ENCODE peak calls at places on chromosomes 12 and 14, in ten cellular contexts. F, R, D, Y, H, A, B, T, L and U are unnamed samples.

GRCh38 chr12:56866493-56866892 is 67.7 kb downstream of the SDR9C7 start:
- DNase-seq in F (no peak), R (no peak), D (no peak), Y (no peak), H (no peak), A (no peak), B (no peak), T (no peak), L (no peak), U (no peak)

GRCh38 chr12:65643595-65644386 is 180.5 kb upstream of the HMGA2 start:
- DNase-seq in F (no peak), R (no peak), D (no peak), Y (no peak), H (no peak), A (no peak), B (no peak), T (no peak), L (no peak), U (no peak)

GRCh38 chr14:23551266-23552028 is at the start of gene ZFHX2:
- DNase-seq in F (peak; percentile 95), R (no peak), D (no peak), Y (peak; percentile 67), H (peak; percentile 92), A (no peak), B (peak; percentile 92), T (peak; percentile 95), L (peak; percentile 91), U (peak; percentile 87)

GRCh38 chr12:89529738-89530137 is 3.9 kb upstream of the POC1B start:
- DNase-seq in F (peak; percentile 30), R (no peak), D (no peak), Y (no peak), H (peak; percentile 42), A (no peak), B (no peak), T (no peak), L (peak; percentile 69), U (no peak)

GRCh38 chr12:77923882-77924281 is 93.2 kb downstream of the NAV3 start:
- DNase-seq in F (no peak), R (no peak), D (no peak), Y (no peak), H (no peak), A (no peak), B (no peak), T (no peak), L (no peak), U (no peak)

GRCh38 chr14:101889898-101890297 is 74.5 kb upstream of the DYNC1H1 start:
- DNase-seq in F (no peak), R (no peak), D (no peak), Y (no peak), H (no peak), A (no peak), B (no peak), T (no peak), L (no peak), U (no peak)

GRCh38 chr12:6927999-6928702 is 392 bp downstream of the ATN1 start:
- DNase-seq in F (peak; percentile 47), R (no peak), D (no peak), Y (no peak), H (no peak), A (no peak), B (no peak), T (peak; percentile 84), L (peak; percentile 78), U (no peak)

GRCh38 chr12:51620448-51620847 is 29.4 kb downstream of the SCN8A start:
- DNase-seq in F (no peak), R (no peak), D (no peak), Y (no peak), H (no peak), A (no peak), B (no peak), T (no peak), L (no peak), U (no peak)

GRCh38 chr12:66590276-66590675 is 88.6 kb downstream of the GRIP1 start:
- DNase-seq in F (no peak), R (no peak), D (no peak), Y (no peak), H (no peak), A (no peak), B (no peak), T (no peak), L (no peak), U (no peak)

GRCh38 chr14:54651018-54651351 is 84.1 kb downstream of the SAMD4A start:
- DNase-seq in F (no peak), R (no peak), D (no peak), Y (no peak), H (no peak), A (no peak), B (no peak), T (no peak), L (no peak), U (no peak)

GRCh38 chr14:105475269-105475915 is 771 bp downstream of the CRIP2 start:
- DNase-seq in F (peak; percentile 44), R (no peak), D (no peak), Y (no peak), H (no peak), A (no peak), B (no peak), T (no peak), L (no peak), U (no peak)

GRCh38 chr14:105473677-105474477 is 744 bp upstream of the CRIP2 start:
- DNase-seq in F (peak; percentile 96), R (peak; percentile 92), D (no peak), Y (peak; percentile 66), H (peak; percentile 77), A (peak; percentile 94), B (peak; percentile 96), T (peak; percentile 89), L (peak; percentile 85), U (peak; percentile 85)

GRCh38 chr14:105473033-105473676 is 1.5 kb upstream of the CRIP2 start:
- DNase-seq in F (no peak), R (no peak), D (no peak), Y (no peak), H (no peak), A (no peak), B (no peak), T (no peak), L (peak; percentile 81), U (no peak)

GRCh38 chr14:105475916-105476845 is 1.6 kb downstream of the CRIP2 start:
- DNase-seq in F (peak; percentile 55), R (no peak), D (no peak), Y (no peak), H (peak; percentile 57), A (no peak), B (no peak), T (peak; percentile 90), L (peak; percentile 86), U (peak; percentile 73)

GRCh38 chr14:105474478-105475268 is at the start of gene CRIP2:
- DNase-seq in F (peak; percentile 62), R (no peak), D (no peak), Y (no peak), H (no peak), A (no peak), B (peak; percentile 73), T (no peak), L (peak; percentile 91), U (no peak)
- TF ChIP-seq POLR2AphosphoS5 in F (no peak), R (no peak), D (no peak), Y (no peak), H (no peak), A (no peak), B (no peak), T (no peak), L (no peak), U (peak; percentile 4)

DNA sequence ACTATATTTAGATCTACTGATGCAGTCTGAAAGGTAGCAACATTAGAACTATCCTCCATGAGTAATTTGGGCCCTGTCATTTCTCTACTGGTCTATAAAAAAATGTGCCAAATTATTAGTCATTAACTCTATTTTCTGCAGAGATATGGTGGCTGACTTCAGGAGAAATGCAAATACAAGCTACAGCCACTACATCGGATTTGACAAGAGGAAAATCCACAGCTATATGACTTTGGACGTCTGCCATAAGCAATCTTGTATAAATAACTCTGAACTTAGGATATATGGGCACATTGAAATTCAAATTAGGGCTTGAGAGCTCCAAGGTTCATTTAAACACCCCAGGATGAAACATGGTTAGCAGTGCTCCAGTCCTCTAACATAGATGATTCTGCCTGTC is 983.0 kb upstream of the LRFN5 start:
- DNase-seq in F (no peak), R (no peak), D (no peak), Y (no peak), H (no peak), A (no peak), B (no peak), T (no peak), L (no peak), U (no peak)
- TF ChIP-seq POLR2AphosphoS5 in F (no peak), R (no peak), D (no peak), Y (no peak), H (no peak), A (no peak), B (no peak), T (no peak), L (no peak), U (no peak)

DNA sequence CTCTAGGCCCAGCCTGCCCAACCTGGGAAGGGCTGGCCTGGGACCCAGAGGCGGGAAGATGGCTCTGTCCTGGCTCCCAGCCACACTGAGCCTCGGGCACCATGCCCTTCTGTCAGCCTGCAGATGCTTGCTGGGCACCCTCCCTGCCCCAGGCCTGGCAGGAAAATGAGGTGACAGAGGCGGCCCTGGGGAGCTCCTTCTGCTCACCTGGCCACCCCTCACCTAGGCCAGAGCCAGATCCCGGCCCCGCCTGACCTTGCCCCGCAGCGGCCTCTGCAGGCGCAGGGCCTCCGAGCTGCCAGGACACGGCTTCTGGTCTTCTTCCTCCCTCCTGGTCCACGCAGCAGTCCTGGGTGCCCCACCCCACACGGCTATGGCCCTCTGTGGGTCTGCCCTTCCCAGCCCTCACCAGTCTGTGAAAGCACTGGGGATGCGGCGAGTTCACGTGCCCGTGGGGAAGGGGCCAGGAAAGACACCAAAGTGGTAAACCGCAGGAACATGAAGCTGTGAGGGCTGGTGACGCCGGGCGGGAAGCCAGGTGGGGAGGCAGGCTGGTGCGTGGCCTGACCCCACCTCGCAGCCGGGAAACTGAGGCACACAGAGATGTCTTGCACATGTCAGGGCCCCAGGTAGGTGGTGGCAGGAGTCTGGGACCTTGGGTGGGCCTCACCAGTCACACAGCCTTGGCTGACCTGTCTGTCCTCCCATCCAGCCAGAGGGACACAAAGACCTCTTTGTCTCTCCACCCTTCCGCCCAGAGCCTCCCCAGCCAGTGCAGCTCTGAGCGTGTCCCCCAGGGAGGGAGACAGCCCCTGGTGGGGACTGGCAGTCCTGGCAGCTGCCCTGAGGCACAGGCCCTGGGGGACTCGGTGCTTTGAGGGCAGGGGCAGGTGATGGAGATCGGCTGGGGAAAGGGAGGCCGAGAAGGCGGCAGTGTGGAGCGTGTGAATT is 12.8 kb downstream of the BAG5 start:
- DNase-seq in F (no peak), R (peak; percentile 89), D (no peak), Y (no peak), H (peak; percentile 89), A (no peak), B (no peak), T (peak; percentile 72), L (peak; percentile 38), U (no peak)
- TF ChIP-seq POLR2AphosphoS5 in F (no peak), R (no peak), D (no peak), Y (no peak), H (no peak), A (no peak), B (no peak), T (no peak), L (no peak), U (no peak)

DNA sequence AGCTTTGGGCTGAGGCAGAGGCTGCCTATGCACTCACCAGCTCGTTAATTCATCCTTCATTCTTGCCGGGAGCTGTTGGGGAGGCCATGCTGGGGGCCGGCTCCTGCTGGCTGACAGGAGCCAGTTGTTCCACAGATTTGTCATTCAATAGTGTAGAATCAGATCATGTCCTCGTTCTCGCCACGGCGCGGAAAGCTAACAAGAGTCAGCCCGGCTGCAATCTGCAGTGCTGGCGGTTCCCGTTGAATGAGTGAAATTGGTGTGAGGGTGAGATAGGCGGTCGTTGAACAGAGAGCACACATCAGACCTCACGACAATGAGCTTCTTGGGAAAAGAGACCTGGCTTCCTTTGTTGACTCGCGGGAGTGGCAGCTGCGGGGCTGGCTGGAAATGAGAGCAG is 57.5 kb downstream of the KIF26A start:
- DNase-seq in F (no peak), R (no peak), D (no peak), Y (no peak), H (no peak), A (no peak), B (no peak), T (no peak), L (no peak), U (no peak)
- TF ChIP-seq POLR2AphosphoS5 in F (no peak), R (no peak), D (no peak), Y (no peak), H (no peak), A (no peak), B (no peak), T (no peak), L (no peak), U (no peak)